ENCODE peak calls at places on chromosome 3, in six cellular contexts. R, V, J, H, T and Y are unnamed samples.

GRCh38 chr3:184336484-184337230 is 743 bp upstream of the FAM131A start:
- DNase-seq in R (peak), V (peak), J (peak), H (no peak), T (no peak), Y (peak)

GRCh38 chr3:124854027-124854426 is 33.1 kb downstream of the ITGB5 start:
- DNase-seq in R (no peak), V (no peak), J (peak), H (no peak), T (no peak), Y (no peak)

GRCh38 chr3:198062068-198062465 is 102.0 kb downstream of the LMLN start:
- DNase-seq in R (no peak), V (no peak), J (no peak), H (no peak), T (no peak), Y (no peak)

GRCh38 chr3:49554639-49555265 is 475 bp downstream of the BSN start:
- DNase-seq in R (peak), V (no peak), J (peak), H (no peak), T (no peak), Y (no peak)

GRCh38 chr3:45409921-45410320 is 21.5 kb downstream of the LARS2 start:
- DNase-seq in R (no peak), V (no peak), J (no peak), H (no peak), T (no peak), Y (no peak)

GRCh38 chr3:13772885-13773745 is 106.8 kb downstream of the WNT7A start:
- DNase-seq in R (no peak), V (no peak), J (no peak), H (no peak), T (no peak), Y (no peak)

GRCh38 chr3:3307491-3307890 is 128.0 kb upstream of the CRBN start:
- DNase-seq in R (no peak), V (no peak), J (no peak), H (no peak), T (no peak), Y (no peak)

GRCh38 chr3:121999931-122000330 is 22.1 kb downstream of the ILDR1 start:
- DNase-seq in R (no peak), V (no peak), J (no peak), H (no peak), T (no peak), Y (no peak)

GRCh38 chr3:32176989-32177701 is 61.3 kb upstream of the CMTM8 start:
- DNase-seq in R (peak), V (peak), J (peak), H (peak), T (peak), Y (peak)

GRCh38 chr3:9704343-9705322 is 1.0 kb downstream of the CPNE9 start:
- DNase-seq in R (peak), V (peak), J (peak), H (no peak), T (peak), Y (peak)

GRCh38 chr3:105032541-105032940 is 334.2 kb upstream of the ALCAM start:
- DNase-seq in R (no peak), V (no peak), J (no peak), H (no peak), T (no peak), Y (no peak)

GRCh38 chr3:182704926-182705325 is 88.4 kb upstream of the ATP11B start:
- DNase-seq in R (peak), V (no peak), J (no peak), H (no peak), T (no peak), Y (no peak)

GRCh38 chr3:143389388-143389787 is 269.8 kb downstream of the CHST2 start:
- DNase-seq in R (no peak), V (no peak), J (no peak), H (no peak), T (no peak), Y (no peak)

GRCh38 chr3:111071257-111072015 is at the start of gene NECTIN3:
- DNase-seq in R (peak), V (peak), J (peak), H (no peak), T (no peak), Y (peak)

GRCh38 chr3:132659000-132659369 is 624 bp downstream of the ACAD11 start:
- DNase-seq in R (no peak), V (no peak), J (no peak), H (no peak), T (no peak), Y (no peak)

GRCh38 chr3:184016820-184017671 is 638 bp downstream of the ABCC5 start:
- DNase-seq in R (peak), V (peak), J (peak), H (no peak), T (no peak), Y (peak)

GRCh38 chr3:123670743-123671142 is 85.9 kb upstream of the HACD2 start:
- DNase-seq in R (no peak), V (no peak), J (no peak), H (no peak), T (no peak), Y (no peak)

GRCh38 chr3:4821975-4822374 is 157.3 kb upstream of the BHLHE40 start:
- DNase-seq in R (no peak), V (no peak), J (no peak), H (no peak), T (no peak), Y (no peak)

GRCh38 chr3:107841864-107842263 is 249.0 kb downstream of the CD47 start:
- DNase-seq in R (no peak), V (no peak), J (no peak), H (no peak), T (no peak), Y (no peak)

GRCh38 chr3:79367066-79367465 is 400.7 kb downstream of the ROBO1 start:
- DNase-seq in R (no peak), V (no peak), J (peak), H (no peak), T (no peak), Y (no peak)

GRCh38 chr3:109480014-109480413 is 142.7 kb upstream of the DPPA4 start:
- DNase-seq in R (no peak), V (no peak), J (no peak), H (no peak), T (no peak), Y (no peak)

GRCh38 chr3:109478614-109479013 is 141.3 kb upstream of the DPPA4 start:
- DNase-seq in R (no peak), V (no peak), J (no peak), H (no peak), T (no peak), Y (no peak)
- TF ChIP-seq USF2 in R (no peak), V (no peak), J (no peak), H (no peak), T (no peak), Y (no peak)

DNA sequence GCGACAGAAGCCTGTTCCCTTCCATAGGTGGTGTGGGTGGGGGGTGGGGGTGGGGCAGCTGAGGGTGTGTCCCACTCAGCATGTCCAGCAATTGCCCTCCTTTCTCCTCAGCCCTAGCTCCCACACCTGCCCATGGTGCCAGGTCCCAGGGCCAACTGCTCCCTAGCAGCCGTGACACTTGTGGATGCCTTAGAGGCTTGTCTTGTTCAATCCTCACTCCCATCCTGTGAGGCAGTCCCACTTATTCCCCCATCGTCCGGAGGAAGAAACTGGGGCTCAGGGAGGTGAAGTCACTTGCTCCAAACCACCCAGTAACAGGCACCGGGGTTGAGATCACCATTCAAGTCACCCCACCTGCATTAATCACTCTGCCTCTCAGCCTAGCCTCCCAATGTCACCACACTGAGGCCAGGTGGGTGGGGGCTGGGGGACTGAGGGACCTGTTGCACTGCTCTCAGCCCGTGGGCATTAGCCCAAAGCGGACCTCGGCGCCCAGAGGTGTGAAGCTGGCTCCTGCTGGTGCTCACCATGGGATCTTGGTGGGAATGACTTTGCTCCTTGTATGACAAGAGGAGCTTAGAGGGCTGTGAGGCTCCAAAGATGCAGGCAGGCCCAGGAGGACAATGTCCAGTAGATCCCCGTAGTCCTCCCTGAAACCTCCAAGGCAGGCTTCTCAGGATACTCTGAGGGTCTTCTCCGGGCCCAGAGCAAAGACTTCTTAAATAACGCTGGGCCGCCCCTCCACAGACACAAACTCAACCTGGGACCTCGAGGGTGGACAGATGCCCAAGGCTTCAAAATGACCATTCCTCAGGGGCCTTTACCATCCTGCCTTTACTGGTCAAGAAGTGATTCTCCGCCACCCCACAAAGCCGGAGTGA is 1.8 kb downstream of the NT5DC2 start:
- DNase-seq in R (no peak), V (no peak), J (no peak), H (no peak), T (no peak), Y (no peak)
- H2AFZ ChIP-seq in R (no peak), V (no peak), J (peak), H (peak), T (no peak), Y (no peak)

GRCh38 chr3:134373942-134374790 is at the start of gene AMOTL2:
- DNase-seq in R (peak), V (peak), J (peak), H (no peak), T (peak), Y (peak)

GRCh38 chr3:134370611-134371451 is 3.4 kb downstream of the AMOTL2 start:
- DNase-seq in R (no peak), V (no peak), J (no peak), H (no peak), T (no peak), Y (no peak)

GRCh38 chr3:134371542-134372324 is 2.5 kb downstream of the AMOTL2 start:
- DNase-seq in R (no peak), V (no peak), J (peak), H (no peak), T (no peak), Y (no peak)

GRCh38 chr3:134373278-134373941 is 837 bp downstream of the AMOTL2 start:
- DNase-seq in R (no peak), V (peak), J (peak), H (no peak), T (peak), Y (peak)

DNA sequence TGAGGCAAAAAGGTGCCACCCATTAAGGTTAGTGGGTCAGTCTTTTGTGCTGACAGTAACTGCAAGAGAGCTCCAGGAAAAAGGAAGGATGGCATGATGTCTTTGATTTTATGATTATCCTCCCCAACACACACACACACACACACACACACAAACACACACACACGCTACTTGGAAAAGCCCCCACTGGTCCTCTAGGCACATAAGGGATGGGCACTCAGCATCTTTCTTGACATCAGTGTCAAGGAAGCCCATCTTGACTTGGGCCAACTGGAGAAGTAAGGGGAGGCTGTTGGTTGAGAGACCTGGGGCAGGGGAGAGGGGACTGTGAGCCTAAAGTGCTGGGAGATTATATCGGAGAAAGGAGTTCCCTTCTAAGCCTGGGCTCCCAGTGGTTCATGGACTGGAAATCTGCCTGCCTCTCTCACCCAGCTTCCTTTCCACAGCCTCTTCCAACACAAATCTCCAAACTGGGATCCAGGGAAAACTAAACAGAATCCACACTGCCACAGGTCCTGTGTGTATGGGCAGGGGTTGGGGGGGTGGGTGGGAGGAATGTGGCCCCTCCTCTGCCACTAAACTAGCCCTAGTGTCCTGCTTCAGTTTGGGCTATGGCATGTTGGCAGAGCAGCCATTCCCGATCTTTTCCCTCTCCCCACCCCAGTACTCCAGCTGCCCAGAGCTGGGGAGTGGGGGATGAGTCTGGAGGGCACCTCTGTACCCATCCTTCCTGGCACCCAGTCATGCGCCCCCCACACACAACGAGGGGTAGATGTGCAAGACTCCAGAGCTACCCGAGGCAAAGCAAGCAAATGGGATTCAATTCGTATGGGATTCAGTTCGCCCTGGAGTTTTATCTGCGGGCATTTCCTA is 1.6 kb downstream of the AMOTL2 start:
- DNase-seq in R (no peak), V (no peak), J (peak), H (no peak), T (no peak), Y (no peak)
- TF ChIP-seq USF2 in R (no peak), V (no peak), J (no peak), H (no peak), T (no peak), Y (no peak)

GRCh38 chr3:69462022-69462825 is 76.3 kb upstream of the FRMD4B start:
- DNase-seq in R (no peak), V (no peak), J (no peak), H (no peak), T (no peak), Y (no peak)
- H2AFZ ChIP-seq in R (no peak), V (no peak), J (no peak), H (no peak), T (no peak), Y (no peak)

DNA sequence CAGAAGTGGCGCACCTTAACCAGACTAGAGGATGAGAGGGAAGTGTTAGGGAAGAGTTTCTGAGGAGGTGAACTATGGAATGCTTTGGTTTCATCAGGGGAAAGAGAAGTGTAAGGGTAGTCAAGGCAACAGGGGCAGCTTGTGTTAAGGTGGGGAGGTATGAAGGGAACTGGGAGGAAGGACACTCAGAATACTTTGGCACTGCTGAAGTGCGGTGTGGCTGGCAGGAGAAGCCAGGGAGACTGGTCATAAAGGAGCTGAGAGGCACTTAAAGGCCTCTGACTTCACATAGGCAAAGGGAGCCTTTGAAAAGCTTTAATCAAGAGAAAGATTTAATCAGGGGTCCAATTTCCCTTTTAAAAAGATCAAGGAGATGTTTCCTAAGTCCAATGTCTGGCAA is 129.0 kb downstream of the ERC2 start:
- DNase-seq in R (no peak), V (no peak), J (no peak), H (no peak), T (no peak), Y (peak)
- TF ChIP-seq USF2 in R (no peak), V (no peak), J (no peak), H (no peak), T (no peak), Y (no peak)

GRCh38 chr3:38985581-38985980 is 66.2 kb downstream of the SCN11A start:
- DNase-seq in R (no peak), V (no peak), J (peak), H (no peak), T (no peak), Y (no peak)

GRCh38 chr3:38985981-38986380 is 65.8 kb downstream of the SCN11A start:
- DNase-seq in R (no peak), V (no peak), J (no peak), H (no peak), T (no peak), Y (no peak)

GRCh38 chr3:38986901-38987300 is 64.8 kb downstream of the SCN11A start:
- DNase-seq in R (no peak), V (no peak), J (peak), H (no peak), T (no peak), Y (no peak)

GRCh38 chr3:38988955-38989354 is 62.8 kb downstream of the SCN11A start:
- DNase-seq in R (no peak), V (no peak), J (no peak), H (no peak), T (no peak), Y (no peak)

GRCh38 chr3:38987456-38987855 is 64.3 kb downstream of the SCN11A start:
- DNase-seq in R (no peak), V (no peak), J (no peak), H (no peak), T (no peak), Y (no peak)
- H2AFZ ChIP-seq in R (no peak), V (no peak), J (peak), H (no peak), T (no peak), Y (peak)

GRCh38 chr3:193490580-193490979 is 64.1 kb downstream of the ATP13A4 start:
- DNase-seq in R (no peak), V (no peak), J (no peak), H (no peak), T (no peak), Y (no peak)

GRCh38 chr3:193490989-193491388 is 63.7 kb downstream of the ATP13A4 start:
- DNase-seq in R (no peak), V (no peak), J (no peak), H (no peak), T (no peak), Y (no peak)

GRCh38 chr3:193483988-193484539 is 70.6 kb downstream of the ATP13A4 start:
- DNase-seq in R (no peak), V (no peak), J (no peak), H (no peak), T (no peak), Y (no peak)

GRCh38 chr3:193488741-193489140 is 66.0 kb downstream of the ATP13A4 start:
- DNase-seq in R (no peak), V (no peak), J (no peak), H (no peak), T (no peak), Y (no peak)

GRCh38 chr3:193489949-193490348 is 64.7 kb downstream of the ATP13A4 start:
- DNase-seq in R (no peak), V (no peak), J (no peak), H (no peak), T (no peak), Y (no peak)
- TF ChIP-seq USF2 in R (no peak), V (no peak), J (no peak), H (no peak), T (no peak), Y (no peak)

GRCh38 chr3:69241769-69242168 is 119.4 kb upstream of the LMOD3 start:
- DNase-seq in R (no peak), V (no peak), J (no peak), H (peak), T (no peak), Y (no peak)

GRCh38 chr3:69244036-69244435 is 121.6 kb upstream of the LMOD3 start:
- DNase-seq in R (no peak), V (no peak), J (no peak), H (no peak), T (no peak), Y (no peak)

GRCh38 chr3:69239063-69239462 is 116.7 kb upstream of the LMOD3 start:
- DNase-seq in R (no peak), V (no peak), J (no peak), H (no peak), T (no peak), Y (no peak)

GRCh38 chr3:69236808-69237707 is 114.7 kb upstream of the LMOD3 start:
- DNase-seq in R (no peak), V (no peak), J (no peak), H (no peak), T (no peak), Y (no peak)

DNA sequence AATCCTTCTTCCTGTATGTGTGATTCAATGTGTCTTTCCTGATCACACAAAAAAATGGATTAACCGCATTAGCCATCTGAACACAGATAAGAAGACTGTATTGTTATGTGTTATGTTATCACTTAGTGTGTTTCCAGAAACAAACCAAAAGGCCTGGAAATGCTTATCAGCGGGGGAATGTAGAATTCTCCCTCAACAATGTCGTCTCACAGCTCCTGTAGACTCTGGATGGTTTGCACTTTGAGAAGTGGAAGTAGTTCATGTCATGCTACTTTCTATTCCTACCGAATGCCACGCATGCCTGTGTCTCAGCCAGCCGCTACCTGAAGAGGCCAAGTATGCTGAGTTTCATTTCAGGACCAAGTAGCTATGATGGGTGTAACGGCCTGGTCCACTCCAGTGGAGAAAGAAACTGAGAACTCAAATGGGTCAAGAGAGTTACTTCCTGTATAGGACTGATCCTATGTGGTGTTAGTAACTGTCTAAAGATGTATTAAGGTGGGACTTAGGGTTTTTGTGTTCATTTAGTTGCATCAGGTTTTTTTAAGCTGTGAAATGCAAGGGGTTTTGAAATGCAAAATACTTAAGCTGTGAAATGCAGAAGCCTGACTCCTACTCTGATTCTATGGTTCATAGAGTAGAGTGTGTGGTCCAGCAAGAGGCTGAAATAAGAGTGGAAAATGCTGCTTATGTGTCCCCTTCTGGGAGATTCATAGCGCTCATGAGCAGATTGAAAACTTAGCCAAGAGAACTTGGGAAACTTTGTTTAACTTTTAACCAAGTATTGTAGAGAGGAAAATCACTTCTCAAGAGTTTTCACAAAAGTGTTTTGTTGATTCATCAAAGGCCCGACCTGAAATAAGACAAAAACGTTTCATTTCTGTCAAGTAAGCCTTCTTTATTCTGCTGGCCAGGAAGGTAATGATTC is 118.5 kb upstream of the LMOD3 start:
- DNase-seq in R (no peak), V (no peak), J (no peak), H (peak), T (no peak), Y (no peak)
- H2AFZ ChIP-seq in R (no peak), V (no peak), J (no peak), H (peak), T (no peak), Y (no peak)